ENCODE peak calls at places on chromosomes 12 and 14, in eight cellular contexts. T, A, W, N, P, H, B and K are unnamed samples.

GRCh38 chr12:121996050-121996944 is 25.4 kb upstream of the BCL7A start:
- DNase-seq in H (no peak), P (no peak), A (no peak), W (no peak), N (no peak), T (no peak), B (peak; percentile 40), K (no peak)

GRCh38 chr14:65850429-65851145 is 438.1 kb downstream of the FUT8 start:
- DNase-seq in T (no peak), N (no peak), P (peak; percentile 14), W (no peak), H (no peak), A (no peak), B (no peak), K (no peak)

GRCh38 chr14:99666533-99666932 is 17.6 kb upstream of the CYP46A1 start:
- DNase-seq in W (no peak), H (no peak), P (no peak), A (no peak), N (no peak), T (no peak), B (no peak), K (no peak)

GRCh38 chr14:30692669-30693068 is 70.5 kb downstream of the SCFD1 start:
- DNase-seq in N (no peak), H (no peak), W (no peak), T (no peak), P (no peak), B (no peak), A (no peak), K (no peak)

GRCh38 chr14:52701223-52701622 is 5.8 kb upstream of the PSMC6 start:
- DNase-seq in B (no peak), H (no peak), P (no peak), W (no peak), N (no peak), A (no peak), T (no peak), K (no peak)

GRCh38 chr14:106378191-106378590 is 851.8 kb downstream of the TMEM121 start:
- DNase-seq in H (no peak), N (no peak), B (no peak), A (no peak), T (peak; percentile 26), P (no peak), W (no peak), K (no peak)

GRCh38 chr12:100901266-100901665 is 106.7 kb downstream of the ANO4 start:
- DNase-seq in A (no peak), T (no peak), B (no peak), P (no peak), N (no peak), W (no peak), H (no peak), K (no peak)

GRCh38 chr12:17992002-17992656 is 97.9 kb downstream of the RERGL start:
- DNase-seq in P (no peak), A (no peak), W (peak; percentile 3), H (no peak), N (no peak), T (peak; percentile 8), B (peak; percentile 3), K (no peak)

GRCh38 chr12:25130741-25131188 is 64.2 kb downstream of the DNAI7 start:
- DNase-seq in A (no peak), B (peak; percentile 31), H (no peak), W (peak; percentile 21), P (no peak), T (peak; percentile 26), N (no peak), K (no peak)

GRCh38 chr12:76346236-76346635 is 2.0 kb downstream of the BBS10 start:
- DNase-seq in N (no peak), H (no peak), P (no peak), B (no peak), A (no peak), T (no peak), W (no peak), K (no peak)

GRCh38 chr14:35122696-35123387 is 490 bp downstream of the PRORP start:
- DNase-seq in H (no peak), W (peak; percentile 55), P (no peak), N (no peak), A (no peak), T (no peak), B (peak; percentile 69), K (no peak)

GRCh38 chr14:68686212-68686478 is 106.7 kb downstream of the ZFP36L1 start:
- DNase-seq in T (no peak), B (no peak), W (no peak), A (no peak), P (no peak), N (no peak), H (no peak), K (no peak)

GRCh38 chr14:27025648-27026047 is 427.8 kb upstream of the NOVA1 start:
- DNase-seq in W (no peak), A (no peak), P (no peak), H (no peak), T (no peak), N (no peak), B (no peak), K (no peak)

GRCh38 chr14:23522643-23523198 is 28.8 kb downstream of the ZFHX2 start:
- DNase-seq in N (no peak), P (no peak), A (no peak), B (no peak), W (no peak), T (no peak), H (no peak), K (no peak)

GRCh38 chr12:64080319-64081008 is 141.6 kb downstream of the KICS2 start:
- DNase-seq in A (no peak), P (peak; percentile 52), H (no peak), T (no peak), N (no peak), B (no peak), W (no peak), K (no peak)

GRCh38 chr12:12498210-12498609 is 64.5 kb downstream of the DUSP16 start:
- DNase-seq in N (no peak), T (no peak), A (no peak), P (no peak), H (peak; percentile 17), W (no peak), B (no peak), K (no peak)

GRCh38 chr14:22854963-22855724 is 16.4 kb upstream of the LRP10 start:
- DNase-seq in W (no peak), T (no peak), N (peak; percentile 40), B (peak; percentile 86), P (no peak), H (no peak), A (no peak), K (no peak)

GRCh38 chr14:63928744-63929174 is 76.0 kb downstream of the SYNE2 start:
- DNase-seq in B (no peak), P (no peak), N (no peak), H (no peak), A (no peak), W (no peak), T (no peak), K (no peak)

GRCh38 chr14:63926641-63927040 is 73.8 kb downstream of the SYNE2 start:
- DNase-seq in P (no peak), W (no peak), N (no peak), H (no peak), B (no peak), T (no peak), A (no peak), K (no peak)

GRCh38 chr14:63922696-63923421 is 70.1 kb downstream of the SYNE2 start:
- DNase-seq in T (no peak), H (no peak), A (no peak), B (peak; percentile 88), W (peak; percentile 52), P (peak; percentile 62), N (no peak), K (no peak)

GRCh38 chr14:63923422-63923752 is 70.6 kb downstream of the SYNE2 start:
- DNase-seq in B (no peak), A (no peak), W (no peak), H (no peak), P (no peak), T (no peak), N (no peak), K (no peak)

GRCh38 chr14:63924375-63924774 is 71.6 kb downstream of the SYNE2 start:
- DNase-seq in A (no peak), W (no peak), P (no peak), N (no peak), T (no peak), B (no peak), H (no peak), K (no peak)
- TF ChIP-seq EP300 in A (no peak), W (no peak), P (no peak), N (no peak), T (no peak), B (no peak), H (no peak), K (no peak)

GRCh38 chr12:49244161-49244560 is 20.7 kb upstream of the TUBA1C start:
- DNase-seq in W (no peak), B (no peak), P (no peak), T (no peak), N (no peak), A (no peak), H (no peak), K (no peak)
- H3K4me3 ChIP-seq in W (no peak overlapping the region), B (no peak overlapping the region), P (no peak overlapping the region), T (no peak overlapping the region), N (no peak overlapping the region), A (no peak overlapping the region), H (no peak overlapping the region), K (no peak overlapping the region)

DNA sequence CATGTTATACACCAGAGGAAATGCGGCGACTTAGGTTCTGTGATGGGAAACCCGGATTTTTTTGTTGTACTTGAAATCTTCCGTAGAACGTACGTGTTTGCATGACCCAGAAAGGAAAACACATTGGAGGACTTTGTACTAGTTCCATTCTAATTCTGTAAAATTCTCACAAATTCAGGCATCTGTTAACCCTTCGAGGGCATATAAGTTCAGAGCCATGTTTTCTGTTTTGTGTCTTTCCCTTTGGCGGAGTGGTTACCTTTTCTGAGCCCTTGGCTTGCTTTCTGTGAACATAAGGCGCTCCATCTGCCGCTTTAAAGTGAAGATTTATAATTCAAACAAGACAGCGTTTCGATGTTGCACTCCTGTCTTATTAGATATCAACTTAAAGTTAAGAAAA is 34.2 kb downstream of the BICD1 start:
- DNase-seq in P (no peak), H (no peak), W (no peak), B (no peak), A (no peak), T (no peak), N (no peak), K (no peak)
- H3K27ac ChIP-seq in P (no peak overlapping the region), H (no peak overlapping the region), W (no peak overlapping the region), B (peak overlapping the region; percentile 11), A (no peak overlapping the region), T (no peak overlapping the region), N (no peak overlapping the region), K (no peak overlapping the region)

DNA sequence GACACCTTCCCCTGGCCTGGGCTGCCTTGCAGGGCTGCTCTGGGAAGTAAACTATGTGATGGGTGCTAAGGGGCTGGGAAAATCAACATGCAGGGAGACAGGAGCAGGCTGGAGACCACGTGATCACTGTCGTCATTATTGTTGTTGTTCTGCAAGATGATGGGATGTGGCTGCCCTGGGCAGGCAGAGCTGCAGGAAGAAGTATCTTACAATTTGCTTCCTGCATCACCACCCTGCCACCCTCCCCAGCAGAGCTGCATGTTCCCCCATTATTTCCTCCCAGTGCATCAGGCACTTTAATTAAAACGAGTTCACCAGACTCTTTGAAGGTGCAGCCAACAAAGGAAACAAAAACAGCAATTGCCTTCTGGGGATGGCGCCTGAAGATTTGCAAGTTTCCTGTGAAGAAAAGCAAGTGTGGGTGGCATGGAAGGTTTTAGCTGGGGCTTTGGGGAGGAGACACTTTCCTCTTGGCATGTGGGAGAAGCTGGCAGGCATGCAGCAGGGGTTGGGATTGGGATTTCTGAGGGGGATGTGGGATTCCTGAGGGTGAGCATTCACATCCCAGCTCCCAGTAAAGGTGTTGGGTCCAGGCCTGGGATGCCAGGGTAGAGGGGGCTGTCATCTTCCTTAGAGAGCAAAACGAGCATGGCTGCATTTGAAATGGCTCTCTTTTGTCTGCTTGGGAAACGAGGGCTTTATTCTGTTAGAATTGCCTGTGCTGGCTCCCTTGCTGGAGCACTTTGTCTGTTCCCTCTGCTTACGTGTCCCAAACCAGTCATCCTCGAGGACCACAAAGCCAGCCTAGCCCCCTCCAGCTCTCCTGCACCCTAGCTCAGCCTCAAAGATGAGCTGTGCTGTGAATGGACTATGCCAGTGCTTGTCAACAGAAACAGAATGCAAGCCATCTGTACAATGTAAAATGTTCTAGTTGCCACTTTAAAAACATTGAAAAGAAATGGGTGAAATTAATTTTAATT is 11.5 kb upstream of the C14orf132 start:
- DNase-seq in A (no peak), N (no peak), H (no peak), B (no peak), P (no peak), T (no peak), W (no peak), K (no peak)
- TF ChIP-seq EP300 in A (no peak), N (no peak), H (no peak), B (no peak), P (no peak), T (no peak), W (no peak), K (no peak)